ENCODE peak calls at places on chromosomes 12 and 14, in nine cellular contexts. O, A, N, H, J, E, M, B and D are unnamed samples.
A peak's percentile ranks its signal among the peaks of the same experiment; 100 is the strongest.

GRCh38 chr12:12197128-12197527 is 69.7 kb downstream of the LRP6 start:
- DNase-seq in O (no peak), A (no peak), N (no peak), H (no peak), J (no peak), E (no peak), M (no peak), B (no peak), D (no peak)

GRCh38 chr12:45890276-45890675 is 100.1 kb downstream of the SCAF11 start:
- DNase-seq in O (no peak), A (no peak), N (no peak), H (no peak), J (no peak), E (no peak), M (no peak), B (no peak), D (no peak)

GRCh38 chr12:77102691-77103090 is 37.3 kb upstream of the E2F7 start:
- DNase-seq in O (no peak), A (no peak), N (no peak), H (no peak), J (no peak), E (peak; percentile 57), M (no peak), B (no peak), D (no peak)

GRCh38 chr12:112891093-112892024 is 15.4 kb upstream of the OAS1 start:
- DNase-seq in O (no peak), A (no peak), N (no peak), H (no peak), J (no peak), E (no peak), M (no peak), B (no peak), D (no peak)

GRCh38 chr12:52147367-52147972 is 44.3 kb downstream of the KRT80 start:
- DNase-seq in O (peak; percentile 95), A (no peak), N (no peak), H (peak; percentile 96), J (peak; percentile 96), E (peak; percentile 98), M (peak; percentile 78), B (peak; percentile 96), D (no peak)

GRCh38 chr14:56751471-56751870 is 58.8 kb downstream of the OTX2 start:
- DNase-seq in O (no peak), A (no peak), N (peak; percentile 63), H (no peak), J (no peak), E (no peak), M (no peak), B (peak; percentile 21), D (no peak)

GRCh38 chr14:104547998-104548700 is 31.4 kb upstream of the C14orf180 start:
- DNase-seq in O (no peak), A (peak; percentile 22), N (no peak), H (no peak), J (no peak), E (no peak), M (peak; percentile 9), B (no peak), D (no peak)

GRCh38 chr14:74595006-74595735 is 16.9 kb downstream of the LTBP2 start:
- DNase-seq in O (peak; percentile 60), A (no peak), N (no peak), H (no peak), J (no peak), E (no peak), M (peak; percentile 93), B (no peak), D (no peak)

DNA sequence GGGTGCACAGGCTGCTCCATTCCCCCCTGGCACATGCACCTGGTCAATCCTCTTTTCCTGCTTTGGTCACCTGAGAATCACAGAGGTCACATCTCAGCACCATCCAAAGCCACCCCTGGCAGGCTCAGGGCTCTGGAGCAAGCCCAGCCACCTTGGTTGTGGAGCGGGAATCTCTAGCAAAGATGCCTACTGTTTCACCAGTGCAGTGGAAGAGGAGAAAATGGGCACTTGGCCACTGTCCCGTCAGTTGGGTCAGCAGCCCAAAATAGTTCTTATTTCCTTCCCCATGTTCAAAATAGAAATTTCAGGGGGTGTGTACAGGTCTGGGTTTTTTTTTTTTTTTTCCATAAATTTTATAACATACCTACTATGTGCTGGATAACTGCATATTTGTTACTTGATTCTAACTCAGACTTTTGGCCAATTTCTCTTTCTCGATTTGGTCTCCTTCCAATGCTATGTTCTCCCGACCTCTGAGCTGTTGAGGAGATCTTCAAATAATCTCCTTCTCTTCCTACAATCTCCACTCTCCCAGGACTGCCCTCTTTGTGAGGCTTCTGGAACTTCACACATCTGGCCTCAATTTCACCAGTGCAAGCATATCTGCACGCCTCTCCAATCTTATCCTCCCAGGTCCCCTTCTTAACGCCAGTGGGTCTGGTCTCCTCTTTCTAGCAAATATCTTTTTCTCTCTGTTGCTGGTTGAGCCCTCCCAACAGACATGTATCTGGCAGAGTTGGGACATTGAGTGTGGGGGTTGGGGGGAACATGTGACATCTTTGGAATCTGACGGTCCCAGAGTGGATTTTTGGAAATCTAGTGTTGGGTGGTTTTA is 18.1 kb downstream of the RTL1 start:
- DNase-seq in O (no peak), A (no peak), N (no peak), H (no peak), J (no peak), E (no peak), M (no peak), B (no peak), D (no peak)
- TF ChIP-seq CTCF in O (no peak), A (no peak), N (no peak), H (no peak), J (no peak), E (no peak), M (no peak), B (no peak), D (no peak)

DNA sequence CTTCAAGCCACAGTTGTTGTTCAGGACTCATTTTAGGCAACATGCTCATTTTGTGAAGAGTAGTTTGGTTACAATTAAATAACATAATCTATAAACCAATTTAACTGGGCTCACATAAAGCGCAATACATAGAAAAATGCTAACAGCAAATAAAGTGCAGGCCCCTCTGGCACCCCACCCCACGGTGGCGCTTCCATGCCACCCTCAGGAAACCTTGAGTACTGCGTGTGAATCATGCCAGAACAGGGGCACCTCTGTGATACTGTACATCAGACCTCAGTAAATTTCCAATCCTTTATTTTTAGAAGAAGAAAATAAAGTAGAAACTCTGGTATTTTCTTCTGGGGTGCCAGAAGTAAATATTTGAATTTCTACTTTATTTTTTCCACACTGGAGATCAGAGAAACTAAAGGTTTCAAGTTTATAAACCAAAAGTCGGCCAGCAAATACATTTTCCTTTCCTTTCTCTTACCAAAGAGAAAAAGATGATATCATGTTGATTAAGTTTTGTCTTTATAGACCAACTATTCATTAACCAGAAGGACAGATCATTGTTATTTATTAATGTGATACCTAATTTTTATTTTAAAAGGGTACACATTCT is 316.8 kb downstream of the PAWR start:
- DNase-seq in O (peak; percentile 31), A (peak; percentile 13), N (peak; percentile 75), H (no peak), J (no peak), E (peak; percentile 26), M (no peak), B (peak; percentile 41), D (no peak)
- TF ChIP-seq CTCF in O (peak; percentile 44), A (peak; percentile 6), N (peak; percentile 90), H (peak; percentile 86), J (peak; percentile 32), E (peak; percentile 94), M (no peak), B (peak; percentile 82), D (peak; percentile 37)

GRCh38 chr12:128543493-128543892 is 276.5 kb downstream of the TMEM132C start:
- DNase-seq in O (no peak), A (no peak), N (no peak), H (no peak), J (no peak), E (no peak), M (no peak), B (no peak), D (no peak)
- TF ChIP-seq CTCF in O (no peak), A (no peak), N (no peak), H (no peak), J (no peak), E (no peak), M (no peak), B (no peak), D (no peak)

GRCh38 chr12:27864521-27864920 is 84.5 kb upstream of the MANSC4 start:
- DNase-seq in O (no peak), A (no peak), N (no peak), H (no peak), J (no peak), E (no peak), M (no peak), B (no peak), D (no peak)

GRCh38 chr12:27865421-27865820 is 85.4 kb upstream of the MANSC4 start:
- DNase-seq in O (no peak), A (no peak), N (no peak), H (no peak), J (no peak), E (peak; percentile 56), M (no peak), B (no peak), D (no peak)

GRCh38 chr12:27861428-27862167 is 81.6 kb upstream of the MANSC4 start:
- DNase-seq in O (peak; percentile 45), A (peak; percentile 36), N (no peak), H (no peak), J (peak; percentile 51), E (no peak), M (peak; percentile 26), B (no peak), D (no peak)

DNA sequence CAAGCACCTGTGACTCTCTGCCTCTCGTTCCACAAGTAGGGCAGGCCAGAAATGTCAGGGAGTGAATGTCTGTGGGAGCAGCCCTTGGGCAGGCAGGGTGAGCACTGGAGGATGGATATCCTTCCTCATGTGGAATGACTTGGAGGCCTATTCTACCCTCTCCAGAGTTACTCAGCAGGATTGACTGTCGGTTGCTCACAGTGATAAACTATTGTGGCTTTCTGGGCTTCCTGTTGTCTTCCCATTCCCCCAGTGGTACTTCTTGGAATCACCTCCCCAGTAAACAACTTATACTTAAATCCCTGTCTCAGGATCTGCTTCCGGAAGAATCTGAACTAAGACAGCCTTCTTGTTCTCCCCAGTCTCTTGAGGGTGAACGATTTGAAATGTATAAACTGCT is 79.6 kb upstream of the MANSC4 start:
- DNase-seq in O (no peak), A (no peak), N (peak; percentile 27), H (no peak), J (no peak), E (no peak), M (no peak), B (no peak), D (no peak)
- TF ChIP-seq CTCF in O (no peak), A (no peak), N (no peak), H (no peak), J (no peak), E (no peak), M (no peak), B (no peak), D (no peak)

GRCh38 chr12:30823140-30823669 is 68.5 kb upstream of the CAPRIN2 start:
- DNase-seq in O (peak; percentile 44), A (peak; percentile 41), N (peak; percentile 72), H (no peak), J (peak; percentile 28), E (peak; percentile 5), M (peak; percentile 37), B (no peak), D (no peak)
- TF ChIP-seq CTCF in O (no peak), A (peak; percentile 36), N (peak; percentile 3), H (peak; percentile 18), J (peak; percentile 18), E (peak; percentile 50), M (no peak), B (no peak), D (no peak)

GRCh38 chr12:104825408-104825807 is 132.7 kb downstream of the SLC41A2 start:
- DNase-seq in O (no peak), A (no peak), N (peak; percentile 68), H (no peak), J (no peak), E (peak; percentile 24), M (no peak), B (no peak), D (no peak)
- TF ChIP-seq CTCF in O (no peak), A (peak; percentile 3), N (peak; percentile 63), H (peak; percentile 41), J (no peak), E (peak; percentile 58), M (no peak), B (peak; percentile 16), D (peak; percentile 14)